ENCODE peak calls at places on chromosomes 1 and 21, in six cellular contexts. One of them, this sample, is unnamed.
A peak's percentile ranks its signal among the peaks of the same experiment; 100 is the strongest.

GRCh38 chr1:96865731-96866684 is 144.4 kb downstream of the PTBP2 start:
- DNase-seq in fibroblast of lung: peak; percentile 95
- DNase-seq in uterus: peak; percentile 52
- DNase-seq in neural progenitor cell: no peak
- DNase-seq in IMR-90: peak; percentile 100
- DNase-seq in pancreas: no peak
- DNase-seq in this sample: no peak

GRCh38 chr1:1470626-1471388 is 758 bp upstream of the ATAD3B start:
- DNase-seq in neural progenitor cell: peak; percentile 29
- DNase-seq in fibroblast of lung: no peak
- DNase-seq in pancreas: no peak
- DNase-seq in uterus: no peak
- DNase-seq in IMR-90: no peak
- DNase-seq in this sample: peak; percentile 63

GRCh38 chr1:211829343-211830054 is 1.1 kb downstream of the LPGAT1 start:
- DNase-seq in IMR-90: no peak
- DNase-seq in uterus: peak; percentile 18
- DNase-seq in neural progenitor cell: peak; percentile 31
- DNase-seq in fibroblast of lung: peak; percentile 28
- DNase-seq in pancreas: no peak
- DNase-seq in this sample: peak; percentile 2

GRCh38 chr1:154326546-154327465 is 1.5 kb downstream of the ATP8B2 start:
- DNase-seq in fibroblast of lung: peak; percentile 83
- DNase-seq in uterus: peak; percentile 81
- DNase-seq in IMR-90: peak; percentile 64
- DNase-seq in pancreas: peak; percentile 36
- DNase-seq in neural progenitor cell: no peak
- DNase-seq in this sample: no peak

GRCh38 chr1:172969611-172970010 is 81.1 kb downstream of the TNFSF18 start:
- DNase-seq in IMR-90: peak; percentile 84
- DNase-seq in pancreas: no peak
- DNase-seq in neural progenitor cell: no peak
- DNase-seq in fibroblast of lung: peak; percentile 90
- DNase-seq in uterus: no peak
- DNase-seq in this sample: peak; percentile 64

GRCh38 chr21:29640233-29640554 is 299.6 kb downstream of the GRIK1 start:
- DNase-seq in uterus: no peak
- DNase-seq in fibroblast of lung: no peak
- DNase-seq in pancreas: no peak
- DNase-seq in IMR-90: no peak
- DNase-seq in neural progenitor cell: no peak
- DNase-seq in this sample: no peak

GRCh38 chr1:45769261-45769932 is 18.9 kb upstream of the IPP start:
- DNase-seq in pancreas: no peak
- DNase-seq in neural progenitor cell: peak; percentile 15
- DNase-seq in uterus: no peak
- DNase-seq in fibroblast of lung: peak; percentile 96
- DNase-seq in IMR-90: peak; percentile 97
- DNase-seq in this sample: no peak

GRCh38 chr1:25432364-25432719 is 1.6 kb downstream of the MACO1 start:
- DNase-seq in fibroblast of lung: no peak
- DNase-seq in uterus: no peak
- DNase-seq in neural progenitor cell: no peak
- DNase-seq in IMR-90: no peak
- DNase-seq in pancreas: no peak
- DNase-seq in this sample: no peak

GRCh38 chr1:214660900-214661299 is 57.9 kb downstream of the CENPF start:
- DNase-seq in fibroblast of lung: peak; percentile 77
- DNase-seq in pancreas: no peak
- DNase-seq in uterus: no peak
- DNase-seq in neural progenitor cell: peak; percentile 19
- DNase-seq in IMR-90: peak; percentile 96
- DNase-seq in this sample: peak; percentile 88

GRCh38 chr1:71190843-71191242 is 110.0 kb upstream of the ZRANB2 start:
- DNase-seq in fibroblast of lung: no peak
- DNase-seq in pancreas: no peak
- DNase-seq in uterus: no peak
- DNase-seq in IMR-90: no peak
- DNase-seq in neural progenitor cell: no peak
- DNase-seq in this sample: no peak

GRCh38 chr1:32898056-32898455 is 3.1 kb downstream of the TMEM54 start:
- DNase-seq in neural progenitor cell: no peak
- DNase-seq in fibroblast of lung: no peak
- DNase-seq in pancreas: no peak
- DNase-seq in IMR-90: no peak
- DNase-seq in uterus: no peak
- DNase-seq in this sample: no peak

GRCh38 chr1:163614346-163614745 is 292.6 kb downstream of the NUF2 start:
- DNase-seq in pancreas: no peak
- DNase-seq in fibroblast of lung: no peak
- DNase-seq in IMR-90: no peak
- DNase-seq in neural progenitor cell: peak; percentile 8
- DNase-seq in uterus: no peak
- DNase-seq in this sample: no peak

DNA sequence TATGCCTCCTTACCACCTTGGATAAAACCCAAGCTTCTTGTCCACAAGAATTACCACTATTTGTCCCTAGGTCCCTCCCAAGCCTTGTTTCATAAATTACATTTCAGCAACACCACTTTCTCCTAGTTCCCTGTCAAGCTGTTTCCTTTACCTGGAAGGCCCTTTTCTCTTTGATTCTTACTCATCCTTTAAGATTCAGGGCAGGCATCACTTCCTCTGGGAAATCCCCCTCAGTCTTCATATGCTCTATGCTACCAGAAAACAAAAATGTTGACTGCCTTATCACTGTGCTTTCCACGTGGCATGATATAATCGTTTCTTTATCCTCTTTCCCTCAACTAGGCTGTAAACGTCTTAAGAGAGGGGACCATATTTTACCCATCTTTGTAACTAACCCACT is 102.7 kb downstream of the LYST start:
- DNase-seq in fibroblast of lung: no peak
- DNase-seq in pancreas: no peak
- DNase-seq in IMR-90: peak; percentile 19
- DNase-seq in neural progenitor cell: no peak
- DNase-seq in uterus: no peak
- DNase-seq in this sample: no peak
- H3K36me3 ChIP-seq in fibroblast of lung: no peaks in the 10 kb centered on the region
- H3K36me3 ChIP-seq in pancreas: peaks cover 4% of the 10 kb centered on the region
- H3K36me3 ChIP-seq in IMR-90: no peaks in the 10 kb centered on the region
- H3K36me3 ChIP-seq in neural progenitor cell: no peaks in the 10 kb centered on the region
- H3K36me3 ChIP-seq in uterus: no peaks in the 10 kb centered on the region
- H3K36me3 ChIP-seq in this sample: no peaks in the 10 kb centered on the region

DNA sequence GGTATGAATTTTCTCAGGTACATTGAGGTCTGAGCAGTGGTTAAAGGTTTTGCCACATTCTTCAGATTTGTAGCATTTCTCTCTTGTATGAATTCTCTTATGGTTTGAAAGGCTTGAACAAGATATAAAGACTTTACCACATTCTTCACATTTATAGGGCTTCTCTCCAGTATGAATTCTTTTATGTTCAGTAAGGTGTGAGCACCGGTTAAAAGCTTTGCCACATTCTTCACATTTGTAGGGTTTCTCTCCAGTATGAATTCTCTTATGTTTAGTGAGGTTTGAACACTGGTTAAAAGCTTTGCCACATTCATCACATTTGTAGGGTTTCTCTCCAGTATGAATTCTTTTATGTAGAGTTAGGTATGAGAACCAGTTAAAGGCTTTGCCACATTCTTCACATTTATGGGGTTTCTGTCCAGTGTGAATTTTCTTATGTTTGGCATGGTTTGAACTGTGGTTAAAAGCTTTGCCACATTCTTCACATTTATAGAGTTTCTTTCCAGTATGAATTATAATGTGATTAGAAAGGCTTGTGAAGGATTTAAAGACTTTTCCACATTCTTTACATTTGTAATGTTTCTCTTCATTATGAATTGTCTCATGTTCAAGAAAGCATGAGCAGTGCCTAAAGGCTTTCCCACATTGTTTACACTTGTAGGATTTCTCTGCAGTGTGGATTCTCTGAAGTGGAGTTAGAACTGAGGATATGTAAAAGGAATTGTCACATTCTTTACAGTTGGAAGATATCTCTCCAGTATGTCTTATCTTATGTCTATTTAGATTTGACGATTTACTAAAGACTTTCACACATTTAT is 18.4 kb upstream of the ZNF124 start:
- DNase-seq in uterus: no peak
- DNase-seq in pancreas: no peak
- DNase-seq in IMR-90: no peak
- DNase-seq in fibroblast of lung: no peak
- DNase-seq in neural progenitor cell: no peak
- DNase-seq in this sample: peak; percentile 37
- H3K36me3 ChIP-seq in uterus: no peaks in the 10 kb centered on the region
- H3K36me3 ChIP-seq in pancreas: peaks cover 14% of the 10 kb centered on the region
- H3K36me3 ChIP-seq in IMR-90: peaks cover 7% of the 10 kb centered on the region
- H3K36me3 ChIP-seq in fibroblast of lung: no peaks in the 10 kb centered on the region
- H3K36me3 ChIP-seq in neural progenitor cell: peaks cover 31% of the 10 kb centered on the region
- H3K36me3 ChIP-seq in this sample: peaks cover 6% of the 10 kb centered on the region

GRCh38 chr1:30143517-30143916 is 579.9 kb downstream of the MATN1 start:
- DNase-seq in neural progenitor cell: no peak
- DNase-seq in uterus: no peak
- DNase-seq in pancreas: no peak
- DNase-seq in fibroblast of lung: no peak
- DNase-seq in IMR-90: no peak
- DNase-seq in this sample: no peak
- H3K36me3 ChIP-seq in neural progenitor cell: no peaks in the 10 kb centered on the region
- H3K36me3 ChIP-seq in uterus: no peaks in the 10 kb centered on the region
- H3K36me3 ChIP-seq in pancreas: no peaks in the 10 kb centered on the region
- H3K36me3 ChIP-seq in fibroblast of lung: no peaks in the 10 kb centered on the region
- H3K36me3 ChIP-seq in IMR-90: no peaks in the 10 kb centered on the region
- H3K36me3 ChIP-seq in this sample: no peaks in the 10 kb centered on the region

GRCh38 chr1:88800382-88801051 is 90.8 kb downstream of the GTF2B start:
- DNase-seq in pancreas: no peak
- DNase-seq in uterus: no peak
- DNase-seq in IMR-90: peak; percentile 13
- DNase-seq in fibroblast of lung: peak; percentile 15
- DNase-seq in neural progenitor cell: peak; percentile 52
- DNase-seq in this sample: peak; percentile 64
- H3K36me3 ChIP-seq in pancreas: peaks cover 15% of the 10 kb centered on the region
- H3K36me3 ChIP-seq in uterus: no peaks in the 10 kb centered on the region
- H3K36me3 ChIP-seq in IMR-90: peaks cover 11% of the 10 kb centered on the region
- H3K36me3 ChIP-seq in fibroblast of lung: no peaks in the 10 kb centered on the region
- H3K36me3 ChIP-seq in neural progenitor cell: peaks cover 28% of the 10 kb centered on the region
- H3K36me3 ChIP-seq in this sample: peaks cover 6% of the 10 kb centered on the region

GRCh38 chr1:180184041-180184440 is 29.4 kb downstream of the QSOX1 start:
- DNase-seq in uterus: no peak
- DNase-seq in neural progenitor cell: no peak
- DNase-seq in pancreas: no peak
- DNase-seq in IMR-90: no peak
- DNase-seq in fibroblast of lung: no peak
- DNase-seq in this sample: no peak
- H3K36me3 ChIP-seq in uterus: no peaks in the 10 kb centered on the region
- H3K36me3 ChIP-seq in neural progenitor cell: no peaks in the 10 kb centered on the region
- H3K36me3 ChIP-seq in pancreas: peaks cover 89% of the 10 kb centered on the region
- H3K36me3 ChIP-seq in IMR-90: peaks cover 95% of the 10 kb centered on the region
- H3K36me3 ChIP-seq in fibroblast of lung: peaks cover 50% of the 10 kb centered on the region
- H3K36me3 ChIP-seq in this sample: peaks cover 38% of the 10 kb centered on the region

GRCh38 chr1:8860738-8861516 is 17.6 kb downstream of the ENO1 start:
- DNase-seq in uterus: no peak
- DNase-seq in pancreas: no peak
- DNase-seq in neural progenitor cell: no peak
- DNase-seq in fibroblast of lung: no peak
- DNase-seq in IMR-90: no peak
- DNase-seq in this sample: no peak
- H3K36me3 ChIP-seq in uterus: no peaks in the 10 kb centered on the region
- H3K36me3 ChIP-seq in pancreas: peaks cover 59% of the 10 kb centered on the region
- H3K36me3 ChIP-seq in neural progenitor cell: peaks cover 26% of the 10 kb centered on the region
- H3K36me3 ChIP-seq in fibroblast of lung: peaks cover 56% of the 10 kb centered on the region
- H3K36me3 ChIP-seq in IMR-90: peaks cover 78% of the 10 kb centered on the region
- H3K36me3 ChIP-seq in this sample: peaks cover 70% of the 10 kb centered on the region

GRCh38 chr21:46570631-46571030 is 34.3 kb downstream of the S100B start:
- DNase-seq in fibroblast of lung: no peak
- DNase-seq in pancreas: no peak
- DNase-seq in neural progenitor cell: no peak
- DNase-seq in IMR-90: no peak
- DNase-seq in uterus: no peak
- DNase-seq in this sample: no peak

GRCh38 chr21:46570119-46570518 is 34.8 kb downstream of the S100B start:
- DNase-seq in pancreas: no peak
- DNase-seq in IMR-90: no peak
- DNase-seq in fibroblast of lung: no peak
- DNase-seq in uterus: no peak
- DNase-seq in neural progenitor cell: no peak
- DNase-seq in this sample: no peak

GRCh38 chr21:46567348-46567747 is 37.5 kb downstream of the S100B start:
- DNase-seq in IMR-90: no peak
- DNase-seq in uterus: no peak
- DNase-seq in pancreas: no peak
- DNase-seq in fibroblast of lung: no peak
- DNase-seq in neural progenitor cell: no peak
- DNase-seq in this sample: no peak

GRCh38 chr21:46568562-46568961 is 36.3 kb downstream of the S100B start:
- DNase-seq in fibroblast of lung: no peak
- DNase-seq in neural progenitor cell: no peak
- DNase-seq in uterus: no peak
- DNase-seq in IMR-90: no peak
- DNase-seq in pancreas: no peak
- DNase-seq in this sample: no peak

GRCh38 chr21:46569071-46569470 is 35.8 kb downstream of the S100B start:
- DNase-seq in pancreas: no peak
- DNase-seq in neural progenitor cell: no peak
- DNase-seq in IMR-90: peak; percentile 1
- DNase-seq in uterus: no peak
- DNase-seq in fibroblast of lung: no peak
- DNase-seq in this sample: peak; percentile 84
- H3K36me3 ChIP-seq in pancreas: peaks cover 37% of the 10 kb centered on the region
- H3K36me3 ChIP-seq in neural progenitor cell: no peaks in the 10 kb centered on the region
- H3K36me3 ChIP-seq in IMR-90: peaks cover 47% of the 10 kb centered on the region
- H3K36me3 ChIP-seq in uterus: no peaks in the 10 kb centered on the region
- H3K36me3 ChIP-seq in fibroblast of lung: peaks cover 19% of the 10 kb centered on the region
- H3K36me3 ChIP-seq in this sample: peaks cover 40% of the 10 kb centered on the region